ENCODE peak calls at places on chromosomes 4 and X, in ten cellular contexts. A, J, S, D, V, Z, C, X, E and B are unnamed samples.

GRCh38 chrX:123962006-123962485 is 540 bp downstream of the STAG2 start:
- DNase-seq in A (no peak), J (no peak), S (no peak), D (no peak), V (no peak), Z (peak), C (no peak), X (peak), E (no peak), B (no peak)

GRCh38 chr4:168886361-168886760 is 123.7 kb downstream of the CBR4 start:
- DNase-seq in A (no peak), J (no peak), S (no peak), D (no peak), V (no peak), Z (no peak), C (no peak), X (no peak), E (peak), B (no peak)

GRCh38 chrX:149003863-149004660 is 501.0 kb downstream of the IDS start:
- DNase-seq in A (no peak), J (no peak), S (no peak), D (no peak), V (no peak), Z (no peak), C (no peak), X (no peak), E (no peak), B (no peak)

GRCh38 chrX:40734956-40735317 is 405 bp downstream of the MED14 start:
- DNase-seq in A (no peak), J (peak), S (peak), D (no peak), V (no peak), Z (peak), C (no peak), X (peak), E (no peak), B (peak)

GRCh38 chr4:136741468-136741867 is 790.8 kb downstream of the PCDH18 start:
- DNase-seq in A (no peak), J (no peak), S (no peak), D (no peak), V (no peak), Z (no peak), C (no peak), X (no peak), E (peak), B (no peak)

GRCh38 chr4:150826302-150826701 is 188.8 kb downstream of the LRBA start:
- DNase-seq in A (no peak), J (no peak), S (no peak), D (no peak), V (no peak), Z (no peak), C (no peak), X (no peak), E (no peak), B (no peak)

GRCh38 chrX:67288958-67289641 is 254.7 kb upstream of the AR start:
- DNase-seq in A (peak), J (no peak), S (no peak), D (no peak), V (no peak), Z (no peak), C (no peak), X (no peak), E (no peak), B (no peak)

GRCh38 chrX:3443186-3443585 is 96.7 kb upstream of the MXRA5 start:
- DNase-seq in A (no peak), J (no peak), S (no peak), D (no peak), V (no peak), Z (no peak), C (no peak), X (no peak), E (no peak), B (no peak)

GRCh38 chr4:39045791-39046221 is 13.6 kb upstream of the TMEM156 start:
- DNase-seq in A (no peak), J (no peak), S (no peak), D (peak), V (no peak), Z (peak), C (no peak), X (no peak), E (peak), B (no peak)

GRCh38 chr4:52016985-52017384 is 3.2 kb downstream of the LRRC66 start:
- DNase-seq in A (no peak), J (peak), S (no peak), D (no peak), V (no peak), Z (no peak), C (no peak), X (no peak), E (no peak), B (no peak)

GRCh38 chrX:8960809-8961413 is 73.0 kb downstream of the FAM9B start:
- DNase-seq in A (no peak), J (no peak), S (no peak), D (no peak), V (no peak), Z (no peak), C (peak), X (no peak), E (no peak), B (no peak)

GRCh38 chr4:135515295-135515694 is 1313.7 kb upstream of the PABPC4L start:
- DNase-seq in A (no peak), J (no peak), S (no peak), D (no peak), V (no peak), Z (no peak), C (no peak), X (no peak), E (no peak), B (no peak)

GRCh38 chr4:76654796-76655195 is 219.8 kb downstream of the SHROOM3 start:
- DNase-seq in A (no peak), J (no peak), S (no peak), D (no peak), V (no peak), Z (no peak), C (no peak), X (no peak), E (peak), B (no peak)

GRCh38 chr4:43399726-43400125 is 507.2 kb downstream of the GRXCR1 start:
- DNase-seq in A (no peak), J (no peak), S (no peak), D (no peak), V (no peak), Z (no peak), C (no peak), X (no peak), E (no peak), B (no peak)

GRCh38 chr4:76384052-76384451 is 36.9 kb downstream of the CCDC158 start:
- DNase-seq in A (no peak), J (no peak), S (no peak), D (no peak), V (no peak), Z (no peak), C (no peak), X (no peak), E (no peak), B (no peak)

GRCh38 chrX:136850441-136851175 is 29.9 kb downstream of the RBMX start:
- DNase-seq in A (no peak), J (no peak), S (no peak), D (no peak), V (no peak), Z (no peak), C (no peak), X (no peak), E (no peak), B (no peak)

GRCh38 chr4:75561789-75562188 is 5.9 kb downstream of the ODAPH start:
- DNase-seq in A (no peak), J (no peak), S (no peak), D (no peak), V (no peak), Z (peak), C (no peak), X (no peak), E (peak), B (no peak)

GRCh38 chr4:152970102-152970820 is 34.1 kb downstream of the FHDC1 start:
- DNase-seq in A (no peak), J (no peak), S (no peak), D (no peak), V (no peak), Z (no peak), C (no peak), X (no peak), E (peak), B (no peak)

GRCh38 chr4:171181090-171181489 is 632.1 kb upstream of the GALNTL6 start:
- DNase-seq in A (no peak), J (no peak), S (no peak), D (no peak), V (no peak), Z (no peak), C (no peak), X (no peak), E (no peak), B (no peak)

GRCh38 chrX:39115166-39115565 is 313.9 kb downstream of the MID1IP1 start:
- DNase-seq in A (no peak), J (no peak), S (no peak), D (no peak), V (no peak), Z (no peak), C (no peak), X (no peak), E (no peak), B (no peak)

GRCh38 chrX:37302569-37302968 is 46.6 kb upstream of the PRRG1 start:
- DNase-seq in A (peak), J (peak), S (peak), D (peak), V (no peak), Z (peak), C (no peak), X (no peak), E (peak), B (peak)

GRCh38 chrX:114841051-114841450 is 176.4 kb downstream of the IL13RA2 start:
- DNase-seq in A (no peak), J (no peak), S (no peak), D (no peak), V (no peak), Z (no peak), C (no peak), X (no peak), E (peak), B (no peak)

GRCh38 chr4:145736241-145736831 is 56.4 kb downstream of the C4orf51 start:
- DNase-seq in A (peak), J (peak), S (peak), D (no peak), V (no peak), Z (no peak), C (no peak), X (no peak), E (no peak), B (no peak)

GRCh38 chrX:23822397-23822796 is 39.4 kb downstream of the SAT1 start:
- DNase-seq in A (no peak), J (peak), S (no peak), D (peak), V (no peak), Z (no peak), C (no peak), X (no peak), E (peak), B (no peak)

GRCh38 chr4:86653237-86653865 is 59.2 kb downstream of the PTPN13 start:
- DNase-seq in A (no peak), J (peak), S (no peak), D (peak), V (no peak), Z (peak), C (no peak), X (no peak), E (no peak), B (peak)

GRCh38 chr4:168558587-168558986 is 61.7 kb downstream of the PALLD start:
- DNase-seq in A (no peak), J (no peak), S (no peak), D (no peak), V (no peak), Z (no peak), C (no peak), X (no peak), E (peak), B (no peak)

GRCh38 chr4:56655209-56655626 is 25.9 kb downstream of the HOPX start:
- DNase-seq in A (peak), J (peak), S (no peak), D (no peak), V (no peak), Z (no peak), C (no peak), X (no peak), E (peak), B (no peak)
- TF ChIP-seq POLR2A in A (no peak), J (no peak), S (no peak), D (no peak), V (no peak), Z (no peak), C (no peak), X (no peak), E (no peak), B (no peak)

GRCh38 chr4:183505556-183506388 is 914 bp downstream of the ING2 start:
- DNase-seq in A (peak), J (peak), S (peak), D (peak), V (peak), Z (peak), C (peak), X (peak), E (peak), B (peak)
- TF ChIP-seq POLR2A in A (peak), J (peak), S (peak), D (peak), V (no peak), Z (peak), C (no peak), X (peak), E (peak), B (peak)

GRCh38 chr4:40750461-40751258 is 905 bp downstream of the NSUN7 start:
- DNase-seq in A (no peak), J (peak), S (no peak), D (no peak), V (no peak), Z (no peak), C (no peak), X (no peak), E (no peak), B (no peak)

GRCh38 chr4:40744218-40744617 is 5.5 kb upstream of the NSUN7 start:
- DNase-seq in A (no peak), J (no peak), S (no peak), D (no peak), V (no peak), Z (no peak), C (no peak), X (no peak), E (no peak), B (no peak)

GRCh38 chr4:40745585-40745984 is 4.2 kb upstream of the NSUN7 start:
- DNase-seq in A (no peak), J (no peak), S (no peak), D (no peak), V (no peak), Z (no peak), C (no peak), X (no peak), E (no peak), B (no peak)

GRCh38 chr4:40747436-40747835 is 2.3 kb upstream of the NSUN7 start:
- DNase-seq in A (no peak), J (no peak), S (no peak), D (no peak), V (no peak), Z (no peak), C (no peak), X (no peak), E (no peak), B (no peak)

GRCh38 chr4:40749717-40750460 is at the start of gene NSUN7:
- DNase-seq in A (peak), J (peak), S (peak), D (no peak), V (peak), Z (no peak), C (peak), X (peak), E (no peak), B (no peak)
- TF ChIP-seq POLR2A in A (no peak), J (peak), S (no peak), D (no peak), V (no peak), Z (no peak), C (no peak), X (no peak), E (no peak), B (no peak)

DNA sequence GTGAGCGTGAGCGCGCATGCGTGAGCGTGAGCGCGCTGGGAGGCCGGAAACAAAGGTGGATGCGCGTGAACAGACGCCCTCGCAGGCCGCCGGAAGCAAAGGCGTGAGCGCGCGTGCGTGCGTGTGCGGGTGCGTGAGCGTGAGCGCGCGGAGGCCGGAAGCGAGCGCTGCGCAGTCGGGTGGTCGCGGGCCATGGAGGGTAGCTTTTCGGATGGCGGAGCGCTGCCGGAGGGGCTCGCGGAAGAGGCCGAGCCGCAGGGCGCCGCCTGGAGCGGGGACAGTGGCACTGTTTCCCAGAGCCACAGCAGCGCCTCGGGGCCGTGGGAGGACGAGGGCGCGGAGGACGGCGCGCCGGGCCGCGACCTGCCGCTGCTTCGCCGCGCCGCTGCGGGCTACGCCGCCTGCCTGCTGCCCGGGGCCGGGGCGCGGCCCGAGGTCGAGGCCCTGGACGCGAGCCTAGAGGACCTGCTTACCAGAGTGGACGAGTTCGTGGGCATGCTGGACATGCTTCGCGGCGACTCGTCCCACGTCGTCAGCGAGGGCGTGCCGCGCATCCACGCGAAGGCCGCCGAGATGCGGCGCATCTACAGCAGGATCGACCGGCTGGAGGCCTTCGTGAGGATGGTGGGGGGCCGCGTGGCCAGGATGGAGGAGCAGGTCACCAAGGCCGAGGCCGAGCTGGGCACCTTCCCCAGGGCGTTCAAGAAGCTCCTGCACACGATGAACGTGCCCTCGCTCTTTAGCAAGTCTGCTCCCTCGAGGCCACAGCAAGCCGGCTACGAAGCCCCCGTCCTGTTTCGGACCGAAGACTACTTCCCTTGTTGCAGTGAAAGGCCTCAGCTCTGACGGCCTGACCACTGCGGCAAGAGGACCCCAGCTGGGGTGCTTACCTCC is at the start of gene BLOC1S4:
- DNase-seq in A (peak), J (peak), S (peak), D (peak), V (peak), Z (peak), C (peak), X (peak), E (peak), B (peak)
- TF ChIP-seq POLR2A in A (peak), J (peak), S (peak), D (peak), V (no peak), Z (peak), C (peak), X (peak), E (peak), B (peak)